ENCODE peak calls at places on chromosomes 3 and 15, in eight cellular contexts. A is RKO; K is GM12864; U is GM12865; L is effector memory CD8-positive, alpha-beta T cell; M is HS-27A; O is astrocyte of the spinal cord; F is pulmonary artery endothelial cell. H is an unnamed sample.

GRCh38 chr15:63698731-63699130 is 101.5 kb downstream of the FBXL22 start:
- DNase-seq in A (no peak), K (no peak), U (no peak), L (no peak), M (no peak), O (no peak), F (no peak), H (no peak)

GRCh38 chr3:83877909-83878308 is 1080.9 kb upstream of the CADM2 start:
- DNase-seq in A (no peak), K (no peak), U (no peak), L (no peak), M (no peak), O (no peak), F (no peak), H (no peak)

GRCh38 chr3:71488391-71488809 is 95.1 kb downstream of the FOXP1 start:
- DNase-seq in A (no peak), K (no peak), U (no peak), L (no peak), M (no peak), O (no peak), F (no peak), H (no peak)

GRCh38 chr3:72579191-72579580 is 269.1 kb downstream of the SHQ1 start:
- DNase-seq in A (no peak), K (no peak), U (no peak), L (no peak), M (no peak), O (no peak), F (no peak), H (no peak)

GRCh38 chr3:161913786-161914389 is 417.3 kb downstream of the OTOL1 start:
- DNase-seq in A (peak), K (no peak), U (no peak), L (no peak), M (peak), O (peak), F (no peak), H (peak)

GRCh38 chr3:78634316-78634715 is 1133.5 kb downstream of the ROBO1 start:
- DNase-seq in A (no peak), K (no peak), U (no peak), L (no peak), M (no peak), O (no peak), F (no peak), H (no peak)

GRCh38 chr3:14428087-14429067 is 26.0 kb downstream of the SLC6A6 start:
- DNase-seq in A (no peak), K (no peak), U (peak), L (no peak), M (no peak), O (peak), F (no peak), H (no peak)

GRCh38 chr15:63892794-63893441 is 59.2 kb upstream of the HERC1 start:
- DNase-seq in A (no peak), K (peak), U (peak), L (peak), M (no peak), O (no peak), F (no peak), H (no peak)

GRCh38 chr3:27081566-27081965 is 287.6 kb downstream of the NEK10 start:
- DNase-seq in A (no peak), K (no peak), U (no peak), L (no peak), M (no peak), O (no peak), F (no peak), H (no peak)

GRCh38 chr3:94735354-94735753 is 672.5 kb downstream of the NSUN3 start:
- DNase-seq in A (no peak), K (no peak), U (no peak), L (no peak), M (peak), O (no peak), F (no peak), H (no peak)

GRCh38 chr15:51132384-51133139 is 37.9 kb upstream of the TNFAIP8L3 start:
- DNase-seq in A (peak), K (no peak), U (peak), L (no peak), M (peak), O (peak), F (peak), H (peak)

GRCh38 chr3:112686360-112686759 is 45.4 kb upstream of the CCDC80 start:
- DNase-seq in A (no peak), K (no peak), U (no peak), L (no peak), M (no peak), O (no peak), F (no peak), H (no peak)

GRCh38 chr3:170553788-170554620 is 31.9 kb downstream of the SLC7A14 start:
- DNase-seq in A (no peak), K (no peak), U (no peak), L (no peak), M (no peak), O (no peak), F (no peak), H (no peak)

GRCh38 chr3:42446111-42447050 is 36.0 kb upstream of the LYZL4 start:
- DNase-seq in A (no peak), K (no peak), U (no peak), L (no peak), M (no peak), O (no peak), F (no peak), H (no peak)

GRCh38 chr15:89334510-89335288 is at the start of gene POLG:
- DNase-seq in A (peak), K (peak), U (peak), L (peak), M (peak), O (peak), F (peak), H (peak)

GRCh38 chr3:9028134-9028533 is 64.9 kb upstream of the RAD18 start:
- DNase-seq in A (no peak), K (no peak), U (no peak), L (no peak), M (peak), O (peak), F (no peak), H (no peak)

GRCh38 chr3:44995142-44995770 is 19.2 kb downstream of the EXOSC7 start:
- DNase-seq in A (no peak), K (no peak), U (no peak), L (no peak), M (no peak), O (peak), F (no peak), H (no peak)

GRCh38 chr3:68740087-68740486 is 192.3 kb downstream of the TAFA4 start:
- DNase-seq in A (no peak), K (no peak), U (no peak), L (no peak), M (no peak), O (no peak), F (no peak), H (no peak)

GRCh38 chr3:97979610-97980009 is 7.4 kb upstream of the RIOX2 start:
- DNase-seq in A (no peak), K (no peak), U (no peak), L (no peak), M (no peak), O (no peak), F (no peak), H (no peak)

GRCh38 chr3:77091809-77092208 is 51.9 kb downstream of the ROBO2 start:
- DNase-seq in A (no peak), K (no peak), U (no peak), L (no peak), M (no peak), O (no peak), F (no peak), H (no peak)

GRCh38 chr15:90539789-90540188 is 10.1 kb downstream of the CRTC3 start:
- DNase-seq in A (no peak), K (no peak), U (no peak), L (no peak), M (no peak), O (no peak), F (no peak), H (no peak)

GRCh38 chr3:71585126-71585525 is 1.6 kb upstream of the FOXP1 start:
- DNase-seq in A (peak), K (no peak), U (no peak), L (no peak), M (no peak), O (peak), F (no peak), H (peak)

GRCh38 chr15:51602484-51602883 is 20.1 kb downstream of the DMXL2 start:
- DNase-seq in A (no peak), K (no peak), U (no peak), L (no peak), M (no peak), O (no peak), F (no peak), H (no peak)

GRCh38 chr15:83413054-83413719 is 34.0 kb upstream of the SH3GL3 start:
- DNase-seq in A (no peak), K (no peak), U (peak), L (no peak), M (no peak), O (no peak), F (no peak), H (no peak)